ENCODE peak calls at places on chromosomes 2 and 18, in five cellular contexts. N, G, B, H and J are unnamed samples. For H4K20me1, the result is how much of the 10 kb centered on the place peaks cover.

GRCh38 chr2:173590278-173590811 is 235.7 kb downstream of the CDCA7 start:
- DNase-seq in G (peak), N (no peak), B (no peak), H (no peak), J (no peak)

GRCh38 chr2:5696351-5696740 is 4.2 kb downstream of the SOX11 start:
- DNase-seq in H (no peak), N (peak), G (no peak), B (no peak), J (peak)

GRCh38 chr2:192228685-192229084 is 34.0 kb upstream of the TMEFF2 start:
- DNase-seq in N (no peak), B (no peak), H (no peak), G (no peak), J (peak)

GRCh38 chr18:6382968-6383367 is 31.7 kb downstream of the L3MBTL4 start:
- DNase-seq in H (no peak), G (no peak), B (no peak), N (no peak), J (peak)

GRCh38 chr2:176112375-176113302 is 3.9 kb upstream of the HOXD10 start:
- DNase-seq in G (no peak), H (no peak), B (no peak), N (peak), J (no peak)

GRCh38 chr2:79994161-79994560 is 310.4 kb downstream of the LRRTM1 start:
- DNase-seq in N (no peak), B (no peak), H (no peak), G (no peak), J (no peak)

GRCh38 chr2:164887434-164888112 is 46.0 kb upstream of the COBLL1 start:
- DNase-seq in G (peak), N (no peak), H (no peak), B (no peak), J (no peak)

GRCh38 chr2:173021939-173022371 is 53.7 kb upstream of the MAP3K20 start:
- DNase-seq in N (no peak), B (peak), H (no peak), G (peak), J (peak)

GRCh38 chr18:63982361-63982760 is 12.5 kb downstream of the SERPINB8 start:
- DNase-seq in N (no peak), H (no peak), G (no peak), B (no peak), J (no peak)

GRCh38 chr2:193141-193552 is 70.7 kb downstream of the SH3YL1 start:
- DNase-seq in N (no peak), B (no peak), H (peak), G (no peak), J (no peak)

GRCh38 chr2:10686176-10686575 is 3.6 kb downstream of the NOL10 start:
- DNase-seq in N (no peak), B (no peak), H (no peak), G (no peak), J (no peak)

GRCh38 chr2:137980459-137980858 is 16.2 kb downstream of the HNMT start:
- DNase-seq in N (no peak), G (no peak), H (no peak), B (no peak), J (no peak)

GRCh38 chr18:44733069-44733753 is 52.5 kb downstream of the SETBP1 start:
- DNase-seq in H (no peak), N (no peak), G (no peak), B (no peak), J (no peak)

GRCh38 chr18:50356036-50356945 is 18.6 kb upstream of the SKA1 start:
- DNase-seq in H (peak), N (no peak), G (peak), B (no peak), J (peak)

GRCh38 chr18:69659142-69659651 is 258.5 kb downstream of the DOK6 start:
- DNase-seq in N (no peak), B (no peak), G (peak), H (no peak), J (no peak)

GRCh38 chr2:186882511-186883071 is 33.6 kb upstream of the ZSWIM2 start:
- DNase-seq in B (no peak), G (no peak), H (no peak), N (no peak), J (no peak)

GRCh38 chr2:206289391-206289790 is 14.9 kb downstream of the ZDBF2 start:
- DNase-seq in B (no peak), N (no peak), G (no peak), H (no peak), J (no peak)

GRCh38 chr2:189466656-189467055 is 25.4 kb downstream of the WDR75 start:
- DNase-seq in N (no peak), G (peak), B (peak), H (no peak), J (peak)

GRCh38 chr18:62128157-62128556 is 58.7 kb downstream of the PIGN start:
- DNase-seq in G (no peak), B (no peak), N (no peak), H (no peak), J (no peak)

GRCh38 chr2:159252905-159253304 is 33.6 kb downstream of the WDSUB1 start:
- DNase-seq in B (no peak), H (no peak), N (no peak), G (no peak), J (no peak)

GRCh38 chr18:384897-385296 is 115.6 kb downstream of the COLEC12 start:
- DNase-seq in H (no peak), B (no peak), G (no peak), N (no peak), J (no peak)

GRCh38 chr2:112010751-112011150 is 44.3 kb upstream of the TMEM87B start:
- DNase-seq in N (no peak), B (no peak), H (no peak), G (no peak), J (no peak)

GRCh38 chr2:48114256-48114655 is 208.0 kb upstream of the FBXO11 start:
- DNase-seq in B (peak), N (no peak), H (no peak), G (peak), J (no peak)
- TF ChIP-seq CREB1 in B (peak), N (peak), H (peak), G (peak), J (no peak)

DNA sequence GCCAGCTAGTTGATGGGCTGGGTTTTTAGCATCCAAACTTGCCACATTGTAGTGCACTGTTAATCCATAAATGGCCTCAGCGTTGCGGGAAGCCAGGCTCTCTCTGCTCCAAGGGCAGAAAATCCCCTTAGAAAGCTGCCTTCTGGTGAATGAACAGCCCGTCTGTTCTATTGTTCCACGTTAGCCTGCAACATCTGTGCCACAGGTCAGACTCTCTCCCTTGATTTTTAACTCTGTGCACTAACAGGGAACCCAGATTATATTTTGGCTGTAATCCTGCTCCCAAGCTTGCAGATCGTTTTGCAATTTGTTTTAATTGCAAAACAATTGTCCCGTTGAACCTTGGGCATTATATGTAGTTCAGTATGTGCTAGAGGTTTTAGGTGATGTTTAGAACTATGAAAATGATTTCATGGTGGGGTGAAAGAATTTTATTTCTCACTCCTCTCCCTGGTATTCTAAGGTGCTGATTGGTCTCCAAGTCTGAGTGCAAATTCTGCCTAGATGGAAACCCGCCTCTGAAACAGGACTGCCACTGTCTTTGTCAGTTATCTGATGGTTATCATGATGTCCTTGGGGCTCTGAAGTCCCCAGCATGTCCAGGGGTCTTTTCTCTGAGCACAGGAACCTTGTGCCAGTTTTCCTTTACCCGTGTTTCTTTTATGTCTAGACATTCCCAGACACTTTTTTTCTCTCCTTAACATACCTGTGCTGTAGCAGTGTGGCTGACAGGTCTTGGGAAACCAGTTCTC is 106.6 kb downstream of the MAP4K4 start:
- DNase-seq in B (no peak), N (no peak), G (peak), H (no peak), J (no peak)
- H4K20me1 ChIP-seq in B (under half), N (under half), G (half or more), H (under half), J (under half)

GRCh38 chr18:39199231-39199855 is 1633.7 kb upstream of the CELF4 start:
- DNase-seq in N (no peak), H (no peak), G (no peak), B (no peak), J (no peak)

GRCh38 chr18:39200153-39200552 is 1634.6 kb upstream of the CELF4 start:
- DNase-seq in N (no peak), G (no peak), H (no peak), B (no peak), J (no peak)

GRCh38 chr18:39198376-39198775 is 1632.8 kb upstream of the CELF4 start:
- DNase-seq in B (no peak), H (no peak), G (no peak), N (no peak), J (no peak)
- H3K27ac ChIP-seq in B (no peak), H (no peak), G (no peak), N (no peak), J (no peak)

DNA sequence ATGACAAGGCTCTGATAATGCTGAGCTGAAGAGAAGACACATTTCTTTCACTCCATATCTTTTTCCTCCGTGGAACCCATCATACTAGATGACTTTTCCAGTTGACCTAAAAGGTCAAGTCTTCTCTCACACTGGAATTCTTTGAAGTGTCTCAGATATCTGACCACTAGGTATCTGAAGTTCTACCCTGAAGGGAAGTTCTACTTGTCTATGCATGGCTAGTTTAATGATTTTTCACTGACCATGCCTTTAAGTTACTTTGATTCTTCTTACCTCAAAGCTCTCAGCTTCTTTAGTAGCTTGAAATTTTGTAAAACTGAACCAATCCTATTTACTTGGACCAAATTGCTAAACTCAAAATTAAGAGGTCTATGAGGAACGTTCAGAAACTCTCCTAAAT is 20.7 kb upstream of the HK2 start:
- DNase-seq in N (no peak), H (no peak), B (no peak), G (no peak), J (no peak)
- TF ChIP-seq CREB1 in N (no peak), H (no peak), B (no peak), G (no peak), J (no peak)

GRCh38 chr2:216194013-216194412 is 84.9 kb downstream of the XRCC5 start:
- DNase-seq in N (no peak), H (no peak), B (no peak), G (no peak), J (no peak)
- H4K20me1 ChIP-seq in N (under half), H (under half), B (under half), G (under half), J (under half)

GRCh38 chr18:58845913-58846312 is 18.8 kb upstream of the ZNF532 start:
- DNase-seq in H (no peak), G (no peak), B (no peak), N (no peak), J (no peak)

GRCh38 chr18:58846325-58846724 is 18.4 kb upstream of the ZNF532 start:
- DNase-seq in N (no peak), G (no peak), H (no peak), B (no peak), J (no peak)

GRCh38 chr18:58842978-58843661 is 21.6 kb upstream of the ZNF532 start:
- DNase-seq in G (no peak), B (no peak), H (no peak), N (no peak), J (no peak)

GRCh38 chr18:58844871-58845270 is 19.8 kb upstream of the ZNF532 start:
- DNase-seq in H (no peak), N (no peak), G (no peak), B (no peak), J (no peak)

GRCh38 chr18:58843662-58844035 is 21.0 kb upstream of the ZNF532 start:
- DNase-seq in G (no peak), H (no peak), B (no peak), N (no peak), J (no peak)
- H3K27ac ChIP-seq in G (no peak), H (no peak), B (no peak), N (no peak), J (no peak)